ENCODE peak calls at places on chromosomes 4 and X, in nine cellular contexts. G is NCI-H774; L is transverse colon; R is GM13977; P is stimulated activated CD8-positive, alpha-beta memory T cell treated with anti-CD3 and anti-CD28 coated beads, Interleukin-4, amount 100 ng/mL, for 24 hours; B is AG10803; T is activated CD4-positive, CD25-positive, alpha-beta regulatory T cell; Q is astrocyte of the spinal cord; O is RPMI7951. W is an unnamed sample.

GRCh38 chr4:40684404-40684803 is 54.7 kb upstream of the RBM47 start:
- DNase-seq in G (no peak), L (no peak), R (no peak), P (no peak), B (no peak), T (no peak), Q (no peak), O (no peak), W (no peak)

GRCh38 chrX:136899206-136899605 is 18.7 kb upstream of the RBMX start:
- DNase-seq in G (no peak), L (no peak), R (no peak), P (no peak), B (peak; percentile 69), T (no peak), Q (no peak), O (no peak), W (no peak)

GRCh38 chr4:105471566-105472176 is 2.2 kb downstream of the PPA2 start:
- DNase-seq in G (peak; percentile 17), L (peak; percentile 78), R (peak; percentile 71), P (peak; percentile 39), B (peak; percentile 66), T (peak; percentile 38), Q (peak; percentile 79), O (peak; percentile 64), W (peak; percentile 61)

GRCh38 chr4:173168396-173169177 is at the start of gene GALNT7:
- DNase-seq in G (peak; percentile 43), L (peak; percentile 83), R (peak; percentile 84), P (peak; percentile 50), B (peak; percentile 23), T (peak; percentile 35), Q (peak; percentile 67), O (peak; percentile 56), W (peak; percentile 75)

GRCh38 chr4:1494416-1495315 is 88.4 kb upstream of the NKX1-1 start:
- DNase-seq in G (no peak), L (no peak), R (no peak), P (no peak), B (no peak), T (no peak), Q (no peak), O (no peak), W (no peak)

GRCh38 chr4:98470831-98471230 is 187.6 kb downstream of the TSPAN5 start:
- DNase-seq in G (no peak), L (no peak), R (no peak), P (no peak), B (no peak), T (no peak), Q (peak; percentile 94), O (peak; percentile 96), W (no peak)

GRCh38 chrX:12115377-12115776 is 22.9 kb upstream of the FRMPD4 start:
- DNase-seq in G (no peak), L (no peak), R (no peak), P (no peak), B (no peak), T (no peak), Q (no peak), O (no peak), W (no peak)

GRCh38 chr4:94934864-94935263 is 177.1 kb downstream of the BMPR1B start:
- DNase-seq in G (no peak), L (no peak), R (no peak), P (no peak), B (no peak), T (no peak), Q (peak; percentile 25), O (no peak), W (no peak)

GRCh38 chrX:123201720-123202119 is 17.6 kb downstream of the GRIA3 start:
- DNase-seq in G (no peak), L (no peak), R (no peak), P (no peak), B (no peak), T (no peak), Q (no peak), O (no peak), W (no peak)

GRCh38 chr4:120977435-120977997 is 55.0 kb upstream of the PRDM5 start:
- DNase-seq in G (no peak), L (peak; percentile 9), R (peak; percentile 40), P (no peak), B (peak; percentile 74), T (no peak), Q (peak; percentile 68), O (peak; percentile 40), W (no peak)

GRCh38 chr4:124806403-124806802 is 93.9 kb upstream of the ANKRD50 start:
- DNase-seq in G (no peak), L (no peak), R (no peak), P (no peak), B (no peak), T (no peak), Q (peak; percentile 81), O (peak; percentile 52), W (no peak)

GRCh38 chr4:37828843-37829242 is 2.4 kb downstream of the PGM2 start:
- DNase-seq in G (no peak), L (no peak), R (no peak), P (no peak), B (no peak), T (no peak), Q (no peak), O (no peak), W (no peak)

GRCh38 chr4:7650606-7651400 is 216.1 kb upstream of the PSAPL1 start:
- DNase-seq in G (no peak), L (no peak), R (no peak), P (no peak), B (no peak), T (no peak), Q (peak; percentile 32), O (peak; percentile 64), W (no peak)

GRCh38 chr4:156778606-156779005 is 193.0 kb downstream of the PDGFC start:
- DNase-seq in G (no peak), L (no peak), R (no peak), P (no peak), B (peak; percentile 93), T (no peak), Q (peak; percentile 70), O (peak; percentile 46), W (no peak)

GRCh38 chrX:112832481-112833095 is 8.0 kb downstream of the AMOT start:
- DNase-seq in G (peak; percentile 31), L (peak; percentile 69), R (no peak), P (no peak), B (no peak), T (no peak), Q (peak; percentile 15), O (no peak), W (no peak)

GRCh38 chr4:118798658-118799057 is 37.3 kb downstream of the SEC24D start:
- DNase-seq in G (no peak), L (no peak), R (no peak), P (no peak), B (no peak), T (no peak), Q (no peak), O (no peak), W (no peak)

GRCh38 chrX:43629229-43629628 is 26.9 kb upstream of the MAOA start:
- DNase-seq in G (no peak), L (no peak), R (no peak), P (no peak), B (no peak), T (no peak), Q (no peak), O (no peak), W (no peak)

GRCh38 chr4:19547463-19547862 is 704.2 kb upstream of the SLIT2 start:
- DNase-seq in G (no peak), L (no peak), R (no peak), P (no peak), B (no peak), T (no peak), Q (no peak), O (no peak), W (no peak)

GRCh38 chr4:22508376-22508775 is 7.5 kb downstream of the ADGRA3 start:
- DNase-seq in G (no peak), L (no peak), R (no peak), P (no peak), B (no peak), T (no peak), Q (no peak), O (peak; percentile 6), W (no peak)

GRCh38 chrX:14051416-14051815 is 21.7 kb upstream of the GEMIN8 start:
- DNase-seq in G (no peak), L (no peak), R (no peak), P (no peak), B (peak; percentile 2), T (no peak), Q (no peak), O (peak; percentile 17), W (no peak)

GRCh38 chr4:17511041-17511949 is 595 bp downstream of the QDPR start:
- DNase-seq in G (no peak), L (peak; percentile 62), R (peak; percentile 48), P (peak; percentile 51), B (peak; percentile 48), T (peak; percentile 42), Q (peak; percentile 38), O (peak; percentile 41), W (peak; percentile 28)

GRCh38 chr4:65302145-65302544 is 368.1 kb downstream of the EPHA5 start:
- DNase-seq in G (no peak), L (no peak), R (no peak), P (no peak), B (no peak), T (no peak), Q (no peak), O (peak; percentile 0), W (no peak)

GRCh38 chr4:84956014-84956413 is 10.5 kb downstream of the WDFY3 start:
- DNase-seq in G (no peak), L (no peak), R (no peak), P (no peak), B (no peak), T (no peak), Q (no peak), O (no peak), W (no peak)

GRCh38 chrX:110173192-110174175 is 144.4 kb downstream of the AMMECR1 start:
- DNase-seq in G (no peak), L (no peak), R (no peak), P (no peak), B (no peak), T (no peak), Q (no peak), O (peak; percentile 63), W (no peak)

GRCh38 chrX:9912341-9912740 is 54.8 kb upstream of the CLDN34 start:
- DNase-seq in G (no peak), L (no peak), R (no peak), P (no peak), B (no peak), T (no peak), Q (peak; percentile 8), O (no peak), W (no peak)

GRCh38 chrX:13693341-13693871 is 4.5 kb downstream of the RAB9A start:
- DNase-seq in G (no peak), L (no peak), R (no peak), P (no peak), B (no peak), T (no peak), Q (no peak), O (no peak), W (no peak)

GRCh38 chrX:151488677-151489076 is 74.8 kb upstream of the PASD1 start:
- DNase-seq in G (peak; percentile 2), L (no peak), R (peak; percentile 32), P (no peak), B (no peak), T (no peak), Q (no peak), O (peak; percentile 3), W (no peak)

GRCh38 chr4:103375278-103375677 is 177.1 kb upstream of the CENPE start:
- DNase-seq in G (no peak), L (no peak), R (no peak), P (no peak), B (peak; percentile 4), T (no peak), Q (peak; percentile 74), O (peak; percentile 35), W (no peak)